ENCODE peak calls at places on chromosomes 1 and 21, in nine cellular contexts. V is lower lobe of right lung, Q is cardiac fibroblast, S is kidney epithelial cell, K is WTC11, Y is left ventricle myocardium inferior, O is HFF-Myc, X is body of pancreas, G is right lobe of liver. T is an unnamed sample.

GRCh38 chr1:55694297-55694696 is 479.1 kb upstream of the USP24 start:
- DNase-seq in Y (no peak), X (peak), K (no peak), S (no peak), G (no peak), Q (no peak), O (no peak), V (no peak), T (no peak)

GRCh38 chr1:66648896-66649597 is 103.2 kb upstream of the DYNLT5 start:
- DNase-seq in Q (no peak), S (no peak), V (peak), O (no peak), Y (no peak), G (no peak), X (no peak), K (no peak), T (no peak)

GRCh38 chr1:45111239-45111638 is 95.2 kb downstream of the ZSWIM5 start:
- DNase-seq in Y (no peak), X (no peak), K (no peak), V (no peak), O (no peak), G (no peak), S (no peak), Q (no peak), T (no peak)

GRCh38 chr1:77476460-77476859 is 194.6 kb downstream of the AK5 start:
- DNase-seq in G (peak), S (no peak), X (no peak), Y (no peak), O (no peak), K (no peak), V (peak), Q (no peak), T (no peak)

GRCh38 chr1:189939967-189940366 is 537.7 kb downstream of the BRINP3 start:
- DNase-seq in K (no peak), G (no peak), S (no peak), Y (no peak), O (no peak), X (no peak), Q (no peak), V (no peak), T (no peak)

GRCh38 chr1:112805155-112805853 is 90.2 kb upstream of the PPM1J start:
- DNase-seq in K (no peak), X (no peak), S (no peak), O (no peak), V (no peak), Y (no peak), Q (no peak), G (no peak), T (no peak)

GRCh38 chr1:178451529-178451928 is 45.2 kb downstream of the CLEC20A start:
- DNase-seq in X (no peak), O (no peak), K (no peak), Q (peak), S (no peak), G (no peak), V (no peak), Y (no peak), T (no peak)

GRCh38 chr1:101150676-101151075 is 86.1 kb upstream of the S1PR1 start:
- DNase-seq in O (no peak), S (no peak), Q (peak), Y (no peak), X (no peak), V (no peak), K (no peak), G (no peak), T (no peak)

GRCh38 chr1:116375165-116375883 is 2.3 kb downstream of the ATP1A1 start:
- DNase-seq in G (no peak), X (no peak), Q (peak), S (no peak), O (no peak), K (no peak), V (no peak), Y (no peak), T (no peak)

GRCh38 chr1:1361233-1361981 is 3.1 kb upstream of the MXRA8 start:
- DNase-seq in V (no peak), O (no peak), S (no peak), Q (no peak), K (peak), G (peak), Y (no peak), X (no peak), T (no peak)

GRCh38 chr21:36096398-36097290 is 26.8 kb downstream of the CBR1 start:
- DNase-seq in Q (no peak), G (no peak), Y (no peak), O (no peak), V (no peak), K (no peak), X (no peak), S (no peak), T (no peak)

GRCh38 chr1:186033744-186034345 is 299.7 kb downstream of the HMCN1 start:
- DNase-seq in G (no peak), K (no peak), Q (peak), S (no peak), Y (peak), V (no peak), O (no peak), X (no peak), T (no peak)

GRCh38 chr1:185674201-185674600 is 60.0 kb upstream of the HMCN1 start:
- DNase-seq in V (no peak), O (no peak), Y (no peak), X (peak), G (no peak), Q (no peak), S (no peak), K (no peak), T (no peak)

GRCh38 chr1:54163051-54163450 is 10.3 kb upstream of the CDCP2 start:
- DNase-seq in K (no peak), Y (no peak), X (no peak), G (no peak), O (no peak), S (no peak), V (no peak), Q (no peak), T (no peak)

GRCh38 chr21:35933466-35933865 is 126.9 kb downstream of the SETD4 start:
- DNase-seq in Y (peak), X (peak), G (peak), O (peak), S (peak), V (no peak), Q (peak), K (no peak), T (no peak)

GRCh38 chr1:219126267-219126862 is 47.3 kb upstream of the LYPLAL1 start:
- DNase-seq in O (peak), G (no peak), K (no peak), X (no peak), S (no peak), Y (no peak), V (no peak), Q (no peak), T (no peak)

GRCh38 chr21:26800001-26800400 is 45.2 kb downstream of the ADAMTS1 start:
- DNase-seq in K (no peak), G (no peak), Q (no peak), S (no peak), V (no peak), Y (no peak), X (no peak), O (no peak), T (no peak)

GRCh38 chr1:30842698-30843354 is 65.7 kb downstream of the SDC3 start:
- DNase-seq in X (no peak), K (no peak), O (no peak), Y (no peak), Q (no peak), S (no peak), V (no peak), G (no peak), T (no peak)

GRCh38 chr1:177526201-177526600 is 355.4 kb downstream of the BRINP2 start:
- DNase-seq in K (no peak), X (no peak), V (no peak), Y (no peak), O (no peak), Q (no peak), S (no peak), G (no peak), T (no peak)

GRCh38 chr1:17377325-17377953 is 5.4 kb downstream of the PADI6 start:
- DNase-seq in K (peak), O (no peak), V (no peak), Y (no peak), Q (no peak), X (no peak), S (no peak), G (no peak), T (no peak)

GRCh38 chr1:234893725-234894630 is 234.7 kb downstream of the TOMM20 start:
- DNase-seq in V (no peak), Y (no peak), O (no peak), S (no peak), G (no peak), X (peak), Q (peak), K (no peak), T (no peak)

GRCh38 chr1:89254658-89255287 is 17.9 kb downstream of the GBP5 start:
- DNase-seq in O (no peak), X (no peak), Y (no peak), G (no peak), S (no peak), K (no peak), Q (peak), V (no peak), T (no peak)

GRCh38 chr1:244318512-244318911 is 133.2 kb downstream of the ADSS2 start:
- DNase-seq in V (no peak), Q (no peak), O (no peak), S (no peak), Y (no peak), G (no peak), K (no peak), X (no peak), T (no peak)

GRCh38 chr1:190169311-190170067 is 308.2 kb downstream of the BRINP3 start:
- DNase-seq in X (no peak), K (no peak), Q (peak), V (no peak), Y (no peak), S (no peak), G (no peak), O (no peak), T (no peak)

GRCh38 chr1:65813956-65814355 is 21.3 kb downstream of the PDE4B start:
- DNase-seq in Y (no peak), O (no peak), G (no peak), K (no peak), Q (peak), V (no peak), S (no peak), X (no peak), T (no peak)

GRCh38 chr1:180243517-180244221 is 13.6 kb downstream of the LHX4 start:
- DNase-seq in O (no peak), V (peak), Q (no peak), X (no peak), Y (no peak), G (no peak), S (no peak), K (no peak), T (no peak)
- TF ChIP-seq CTCF in O (no peak), V (no peak), Q (no peak), X (no peak), Y (no peak), G (no peak), S (no peak), K (no peak), T (no peak)

DNA sequence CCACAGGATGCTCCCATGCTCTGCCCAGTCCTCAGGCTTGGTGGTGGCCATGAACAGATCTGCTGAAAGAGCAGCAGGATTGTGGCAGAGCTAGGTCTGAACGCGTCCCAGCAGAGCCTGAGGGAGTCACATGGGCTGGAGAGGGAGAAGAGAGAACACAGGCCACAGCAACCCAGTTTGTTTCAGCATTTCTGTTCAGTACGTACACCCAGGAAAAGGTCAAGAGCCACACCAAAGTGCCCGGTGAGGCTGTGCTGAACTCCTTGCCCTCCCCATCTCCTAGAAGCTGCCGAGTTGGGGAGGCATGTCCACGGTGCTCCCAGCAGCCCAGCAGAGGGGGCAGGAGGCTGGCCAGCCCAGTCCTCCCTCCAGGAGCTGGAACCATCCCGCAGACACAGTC is 5.5 kb downstream of the PKP1 start:
- DNase-seq in V (no peak), O (no peak), X (no peak), G (no peak), Q (no peak), K (no peak), Y (no peak), S (no peak), T (no peak)
- TF ChIP-seq CTCF in V (no peak), O (no peak), X (no peak), G (no peak), Q (no peak), K (no peak), Y (no peak), S (no peak), T (no peak)

DNA sequence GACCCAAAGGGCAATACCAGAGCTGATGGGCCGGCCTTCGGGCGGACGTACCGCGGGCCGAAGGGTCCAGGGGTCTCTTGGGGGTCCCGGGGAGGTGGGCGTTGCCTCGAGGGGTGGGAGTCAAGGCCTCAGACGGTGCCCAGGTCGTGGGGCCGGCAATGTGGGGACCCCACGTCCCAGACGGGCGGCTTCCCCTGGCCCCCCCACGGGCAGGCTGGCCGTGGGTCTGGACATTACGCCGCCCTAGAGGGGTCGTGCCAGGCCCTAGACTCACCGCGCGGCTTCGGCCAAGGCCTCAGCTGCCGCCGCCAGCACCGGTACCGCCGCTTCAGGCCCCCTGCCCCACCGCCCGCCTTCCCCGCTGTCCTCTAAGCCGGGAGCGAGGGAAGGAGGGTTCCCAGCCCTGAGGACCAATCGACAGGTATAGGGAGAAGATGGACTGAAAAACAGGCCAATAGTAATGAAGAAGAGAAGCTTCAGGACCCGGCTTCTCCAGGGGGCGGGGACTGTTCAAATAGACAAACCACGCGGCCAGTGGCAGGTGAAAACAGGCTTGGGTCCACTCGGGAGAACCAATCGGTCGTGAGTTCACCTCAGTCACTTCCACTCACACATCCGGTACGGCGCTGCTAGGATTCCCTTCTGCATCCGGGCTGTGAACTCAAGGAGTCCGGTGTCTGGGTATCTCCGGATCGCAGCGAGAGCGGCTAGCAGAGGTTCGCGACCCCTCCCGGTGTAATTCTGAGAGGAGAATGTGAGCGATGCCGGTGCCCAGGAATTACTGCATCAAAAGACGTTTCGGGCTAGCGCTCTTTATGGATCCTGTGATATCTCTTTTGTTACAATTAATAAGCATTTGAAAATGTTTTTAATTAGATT is at the start of gene MTOR:
- DNase-seq in Q (peak), V (peak), Y (peak), G (peak), K (peak), X (peak), S (peak), O (peak), T (peak)
- TF ChIP-seq CTCF in Q (peak), V (peak), Y (peak), G (peak), K (no peak), X (peak), S (peak), O (no peak), T (no peak)

DNA sequence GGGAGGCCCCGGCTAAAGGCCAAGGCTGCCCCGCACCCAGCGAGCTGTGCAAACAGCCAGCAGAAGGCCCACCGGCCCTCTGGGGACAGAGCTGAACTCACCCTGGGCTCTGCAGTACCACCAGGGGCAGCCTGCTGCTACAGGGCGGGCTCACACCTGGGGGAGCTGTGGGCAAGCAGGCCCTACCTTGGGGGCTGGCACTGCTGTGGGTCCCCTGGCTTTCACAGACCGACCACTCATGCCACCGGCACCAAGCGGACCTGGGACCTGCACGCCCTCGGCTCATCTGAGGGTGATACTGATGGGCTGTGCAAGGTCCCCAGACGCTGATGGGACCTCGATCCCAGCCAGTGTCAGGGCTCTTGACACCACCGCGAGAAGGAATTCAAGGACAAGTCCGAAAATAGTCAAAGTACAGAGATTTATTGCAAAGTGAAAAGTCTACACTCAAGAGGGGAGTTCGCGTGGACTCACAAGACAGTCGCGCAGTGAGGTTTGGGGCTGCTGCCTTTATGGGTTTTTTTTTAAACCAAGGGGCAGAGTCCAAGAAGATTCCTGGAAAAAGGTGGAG is 61.0 kb upstream of the ADARB1 start:
- DNase-seq in Y (peak), K (peak), O (no peak), G (peak), S (no peak), Q (no peak), V (peak), X (no peak), T (no peak)
- TF ChIP-seq CTCF in Y (no peak), K (no peak), O (no peak), G (no peak), S (peak), Q (peak), V (no peak), X (no peak), T (no peak)

GRCh38 chr1:28091043-28091781 is 2.8 kb upstream of the EYA3 start:
- DNase-seq in G (peak), X (peak), Y (peak), O (peak), S (no peak), V (peak), Q (peak), K (peak), T (peak)
- TF ChIP-seq CTCF in G (peak), X (peak), Y (peak), O (peak), S (peak), V (peak), Q (peak), K (peak), T (peak)

T was measured in activated B cell treated with CpG ODN at 0.5 μM for 24 hours.